ENCODE peak calls at places on chromosomes 5 and 9, in five cellular contexts. One of them, this sample, is unnamed.

GRCh38 chr5:75529185-75529584 is 17.5 kb downstream of the POLK start:
- DNase-seq in T-helper 1 cell: no peak
- DNase-seq in activated naive CD8-positive, alpha-beta T cell treated with anti-CD3 and anti-CD28 coated beads, Interleukin-2, amount 50 U/mL, for 24 hours: no peak
- DNase-seq in activated CD4-positive, alpha-beta T cell treated with anti-CD3 and anti-CD28 coated beads, Interleukin-2, amount 50 U/mL, for 48 hours: no peak
- DNase-seq in AG08395: no peak
- DNase-seq in this sample: no peak

GRCh38 chr5:140855772-140856674 is at the start of gene PCDHA10:
- DNase-seq in AG08395: no peak
- DNase-seq in activated naive CD8-positive, alpha-beta T cell treated with anti-CD3 and anti-CD28 coated beads, Interleukin-2, amount 50 U/mL, for 24 hours: no peak
- DNase-seq in activated CD4-positive, alpha-beta T cell treated with anti-CD3 and anti-CD28 coated beads, Interleukin-2, amount 50 U/mL, for 48 hours: no peak
- DNase-seq in T-helper 1 cell: no peak
- DNase-seq in this sample: peak

GRCh38 chr9:113589407-113589806 is 125.9 kb downstream of the RGS3 start:
- DNase-seq in T-helper 1 cell: no peak
- DNase-seq in AG08395: no peak
- DNase-seq in activated naive CD8-positive, alpha-beta T cell treated with anti-CD3 and anti-CD28 coated beads, Interleukin-2, amount 50 U/mL, for 24 hours: no peak
- DNase-seq in activated CD4-positive, alpha-beta T cell treated with anti-CD3 and anti-CD28 coated beads, Interleukin-2, amount 50 U/mL, for 48 hours: no peak
- DNase-seq in this sample: no peak

GRCh38 chr9:124812401-124813016 is 35.6 kb downstream of the OLFML2A start:
- DNase-seq in activated CD4-positive, alpha-beta T cell treated with anti-CD3 and anti-CD28 coated beads, Interleukin-2, amount 50 U/mL, for 48 hours: peak
- DNase-seq in activated naive CD8-positive, alpha-beta T cell treated with anti-CD3 and anti-CD28 coated beads, Interleukin-2, amount 50 U/mL, for 24 hours: peak
- DNase-seq in AG08395: peak
- DNase-seq in T-helper 1 cell: no peak
- DNase-seq in this sample: peak

GRCh38 chr5:169682026-169682425 is 45.0 kb downstream of the DOCK2 start:
- DNase-seq in T-helper 1 cell: no peak
- DNase-seq in activated naive CD8-positive, alpha-beta T cell treated with anti-CD3 and anti-CD28 coated beads, Interleukin-2, amount 50 U/mL, for 24 hours: no peak
- DNase-seq in AG08395: no peak
- DNase-seq in activated CD4-positive, alpha-beta T cell treated with anti-CD3 and anti-CD28 coated beads, Interleukin-2, amount 50 U/mL, for 48 hours: no peak
- DNase-seq in this sample: no peak

GRCh38 chr9:109452761-109453160 is 45.3 kb downstream of the PTPN3 start:
- DNase-seq in AG08395: peak
- DNase-seq in activated CD4-positive, alpha-beta T cell treated with anti-CD3 and anti-CD28 coated beads, Interleukin-2, amount 50 U/mL, for 48 hours: no peak
- DNase-seq in activated naive CD8-positive, alpha-beta T cell treated with anti-CD3 and anti-CD28 coated beads, Interleukin-2, amount 50 U/mL, for 24 hours: no peak
- DNase-seq in T-helper 1 cell: no peak
- DNase-seq in this sample: peak

GRCh38 chr5:39767906-39768305 is 343.1 kb upstream of the DAB2 start:
- DNase-seq in activated CD4-positive, alpha-beta T cell treated with anti-CD3 and anti-CD28 coated beads, Interleukin-2, amount 50 U/mL, for 48 hours: no peak
- DNase-seq in T-helper 1 cell: no peak
- DNase-seq in AG08395: no peak
- DNase-seq in activated naive CD8-positive, alpha-beta T cell treated with anti-CD3 and anti-CD28 coated beads, Interleukin-2, amount 50 U/mL, for 24 hours: no peak
- DNase-seq in this sample: peak

GRCh38 chr9:104854613-104855012 is 73.3 kb downstream of the ABCA1 start:
- DNase-seq in T-helper 1 cell: no peak
- DNase-seq in activated naive CD8-positive, alpha-beta T cell treated with anti-CD3 and anti-CD28 coated beads, Interleukin-2, amount 50 U/mL, for 24 hours: no peak
- DNase-seq in activated CD4-positive, alpha-beta T cell treated with anti-CD3 and anti-CD28 coated beads, Interleukin-2, amount 50 U/mL, for 48 hours: no peak
- DNase-seq in AG08395: no peak
- DNase-seq in this sample: no peak

GRCh38 chr9:112312139-112312538 is 21.3 kb downstream of the PTBP3 start:
- DNase-seq in AG08395: no peak
- DNase-seq in T-helper 1 cell: no peak
- DNase-seq in activated CD4-positive, alpha-beta T cell treated with anti-CD3 and anti-CD28 coated beads, Interleukin-2, amount 50 U/mL, for 48 hours: no peak
- DNase-seq in activated naive CD8-positive, alpha-beta T cell treated with anti-CD3 and anti-CD28 coated beads, Interleukin-2, amount 50 U/mL, for 24 hours: no peak
- DNase-seq in this sample: no peak

GRCh38 chr5:142779163-142779562 is 9.0 kb downstream of the ARHGAP26 start:
- DNase-seq in T-helper 1 cell: no peak
- DNase-seq in AG08395: no peak
- DNase-seq in activated CD4-positive, alpha-beta T cell treated with anti-CD3 and anti-CD28 coated beads, Interleukin-2, amount 50 U/mL, for 48 hours: no peak
- DNase-seq in activated naive CD8-positive, alpha-beta T cell treated with anti-CD3 and anti-CD28 coated beads, Interleukin-2, amount 50 U/mL, for 24 hours: no peak
- DNase-seq in this sample: peak

GRCh38 chr9:120692901-120693573 is 21.2 kb downstream of the MEGF9 start:
- DNase-seq in activated naive CD8-positive, alpha-beta T cell treated with anti-CD3 and anti-CD28 coated beads, Interleukin-2, amount 50 U/mL, for 24 hours: no peak
- DNase-seq in AG08395: peak
- DNase-seq in T-helper 1 cell: no peak
- DNase-seq in activated CD4-positive, alpha-beta T cell treated with anti-CD3 and anti-CD28 coated beads, Interleukin-2, amount 50 U/mL, for 48 hours: no peak
- DNase-seq in this sample: peak